ENCODE peak calls at places on chromosomes 4 and X, in eight cellular contexts. U is lower lobe of right lung; D is aorta; X is left lung; Z is DND-41; L is naive thymus-derived CD4-positive, alpha-beta T cell; P is thoracic aorta; N is hepatocyte. B is an unnamed sample.
A peak's percentile ranks its signal among the peaks of the same experiment; 100 is the strongest.

GRCh38 chr4:169312690-169313422 is 42.1 kb upstream of the SH3RF1 start:
- DNase-seq in D (no peak), L (no peak), U (no peak), N (no peak), P (no peak), Z (no peak), X (no peak), B (no peak)

GRCh38 chrX:16862829-16863228 is 7.3 kb downstream of the RBBP7 start:
- DNase-seq in L (no peak), P (no peak), X (no peak), N (no peak), Z (no peak), U (no peak), D (no peak), B (no peak)

GRCh38 chr4:106160560-106160959 is 155.4 kb downstream of the TBCK start:
- DNase-seq in Z (no peak), D (no peak), L (no peak), N (no peak), X (no peak), U (no peak), P (no peak), B (no peak)

GRCh38 chrX:5733483-5733882 is 495.2 kb downstream of the NLGN4X start:
- DNase-seq in N (no peak), L (no peak), U (no peak), Z (no peak), P (no peak), D (no peak), X (no peak), B (no peak)

GRCh38 chrX:31993635-31994034 is 921.8 kb upstream of the FTHL17 start:
- DNase-seq in L (no peak), D (no peak), X (no peak), U (no peak), Z (no peak), P (no peak), N (no peak), B (no peak)

GRCh38 chr4:37981844-37982720 is 21.9 kb downstream of the PTTG2 start:
- DNase-seq in U (no peak), Z (no peak), X (no peak), N (no peak), P (no peak), L (no peak), D (no peak), B (no peak)

GRCh38 chr4:42397256-42397634 is at the start of gene SHISA3:
- DNase-seq in L (no peak), N (peak; percentile 27), U (no peak), Z (no peak), X (no peak), D (no peak), P (no peak), B (no peak)

GRCh38 chrX:63652086-63652775 is 132.8 kb downstream of the ARHGEF9 start:
- DNase-seq in P (no peak), X (no peak), Z (no peak), D (no peak), N (no peak), L (no peak), U (no peak), B (no peak)

GRCh38 chr4:102196221-102196620 is 149.1 kb downstream of the SLC39A8 start:
- DNase-seq in Z (no peak), D (no peak), L (no peak), U (no peak), X (no peak), N (no peak), P (no peak), B (no peak)

GRCh38 chrX:39972340-39972739 is 125.4 kb downstream of the BCOR start:
- DNase-seq in X (no peak), N (no peak), Z (no peak), D (no peak), P (no peak), L (no peak), U (no peak), B (no peak)

DNA sequence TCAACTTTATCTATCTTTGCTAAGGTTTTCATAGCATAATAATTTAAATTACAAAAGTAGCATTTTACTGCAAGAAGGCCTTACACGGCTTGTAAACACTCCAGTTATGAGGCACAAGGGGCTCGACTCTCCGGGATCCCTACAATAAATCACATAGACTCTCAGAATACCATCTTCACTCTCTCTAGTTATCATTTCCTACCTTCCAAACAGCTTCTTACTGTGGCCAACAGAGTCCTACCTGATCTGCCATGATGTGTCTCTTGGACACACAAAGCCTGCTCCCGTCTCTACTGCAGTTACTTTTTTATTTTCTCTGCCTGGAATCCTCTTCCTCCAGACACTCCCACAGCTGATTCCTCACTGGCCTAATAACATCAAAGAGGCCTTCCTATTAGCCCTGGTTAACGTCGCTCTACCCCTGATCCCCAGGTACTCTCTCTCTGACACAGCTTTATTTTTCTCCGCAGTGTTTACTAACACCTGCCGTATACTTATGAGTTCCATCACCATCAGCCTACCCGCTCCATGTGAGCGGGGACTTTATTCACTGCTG is 559.6 kb upstream of the DIPK2B start:
- DNase-seq in Z (no peak), U (no peak), X (no peak), L (no peak), N (no peak), D (no peak), P (no peak), B (no peak)
- H3K4me3 ChIP-seq in Z (no peak overlapping the region), U (no peak overlapping the region), X (no peak overlapping the region), L (no peak overlapping the region), N (no peak overlapping the region), D (no peak overlapping the region), P (no peak overlapping the region), B (no peak overlapping the region)

GRCh38 chr4:51942108-51942832 is 77.9 kb downstream of the LRRC66 start:
- DNase-seq in U (no peak), Z (no peak), N (no peak), L (no peak), P (no peak), D (no peak), X (no peak), B (no peak)
- H3K36me3 ChIP-seq in U (no peaks in the 10 kb centered on the region), Z (no peaks in the 10 kb centered on the region), N (no peaks in the 10 kb centered on the region), L (no peaks in the 10 kb centered on the region), P (no peaks in the 10 kb centered on the region), D (no peaks in the 10 kb centered on the region), X (no peaks in the 10 kb centered on the region), B (no peaks in the 10 kb centered on the region)

GRCh38 chr4:85790582-85790981 is 315.6 kb downstream of the ARHGAP24 start:
- DNase-seq in Z (no peak), D (no peak), P (no peak), X (no peak), L (no peak), N (peak; percentile 11), U (no peak), B (no peak)
- H3K4me1 ChIP-seq in Z (no peaks in the 10 kb centered on the region), D (peaks cover 10% of the 10 kb centered on the region), P (peaks cover 60% of the 10 kb centered on the region), X (peaks cover 16% of the 10 kb centered on the region), L (no peaks in the 10 kb centered on the region), N (peaks cover 19% of the 10 kb centered on the region), U (peaks cover 10% of the 10 kb centered on the region), B (peaks cover 7% of the 10 kb centered on the region)

GRCh38 chr4:13441506-13441905 is 42.6 kb downstream of the RAB28 start:
- DNase-seq in N (no peak), D (no peak), U (no peak), L (no peak), Z (no peak), X (no peak), P (no peak), B (no peak)

GRCh38 chr4:13445841-13446790 is 38.0 kb downstream of the RAB28 start:
- DNase-seq in U (no peak), N (peak; percentile 40), D (peak; percentile 32), P (no peak), X (no peak), Z (no peak), L (no peak), B (no peak)
- H3K4me3 ChIP-seq in U (no peak overlapping the region), N (no peak overlapping the region), D (no peak overlapping the region), P (no peak overlapping the region), X (no peak overlapping the region), Z (no peak overlapping the region), L (no peak overlapping the region), B (no peak overlapping the region)

DNA sequence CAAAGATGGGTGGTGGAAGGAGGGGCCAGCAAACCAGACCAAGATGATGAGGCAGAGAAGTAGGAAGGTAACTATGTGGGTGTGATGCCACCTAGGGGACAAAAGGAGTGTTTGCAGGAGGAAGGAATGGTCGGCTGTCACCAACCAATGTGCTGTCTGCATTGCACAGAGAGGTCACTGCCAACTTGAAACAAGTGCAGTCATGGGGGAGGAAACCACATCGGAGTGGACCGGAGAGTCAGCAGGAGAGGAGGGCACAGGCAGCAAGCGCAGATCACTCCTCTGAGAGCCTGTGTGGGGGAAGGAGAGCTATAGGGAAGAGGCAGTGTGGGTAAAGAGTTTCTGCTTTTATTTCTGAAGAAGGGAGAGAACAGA is 38.5 kb upstream of the FGFBP2 start:
- DNase-seq in Z (peak; percentile 62), U (peak; percentile 56), N (peak; percentile 84), D (no peak), L (peak; percentile 48), P (peak; percentile 22), X (peak; percentile 51), B (no peak)
- H3K36me3 ChIP-seq in Z (no peaks in the 10 kb centered on the region), U (no peaks in the 10 kb centered on the region), N (no peaks in the 10 kb centered on the region), D (no peaks in the 10 kb centered on the region), L (no peaks in the 10 kb centered on the region), P (no peaks in the 10 kb centered on the region), X (no peaks in the 10 kb centered on the region), B (no peaks in the 10 kb centered on the region)

DNA sequence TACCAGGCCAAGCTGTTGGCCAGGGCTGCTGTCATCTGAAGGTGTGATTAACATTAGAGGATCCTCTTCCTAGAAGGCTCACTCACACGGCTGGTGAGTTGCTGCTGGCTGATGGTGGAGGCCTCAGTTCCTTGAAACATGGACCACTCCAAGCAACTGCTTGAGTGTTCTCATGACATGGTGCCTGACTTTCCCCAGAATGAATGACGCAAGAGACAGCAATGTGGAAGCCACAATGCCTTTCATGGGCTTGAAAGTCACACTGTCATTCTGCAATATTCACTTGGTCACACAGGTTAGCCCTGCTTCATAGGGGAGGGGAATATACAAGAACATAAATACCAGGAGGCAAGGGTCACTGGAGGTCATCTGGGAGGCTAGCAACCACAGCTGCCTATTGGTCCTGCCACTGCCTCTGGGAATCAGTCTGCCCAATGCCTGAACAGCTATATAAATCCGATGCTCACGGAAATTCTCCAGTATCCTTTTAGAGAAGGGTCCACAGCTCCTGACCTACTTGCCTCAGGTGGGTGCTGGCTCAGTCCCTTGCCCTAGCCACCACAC is 97.1 kb upstream of the MAML3 start:
- DNase-seq in X (peak; percentile 36), U (no peak), P (no peak), L (no peak), Z (peak; percentile 8), N (peak; percentile 16), D (no peak), B (no peak)
- H3K4me1 ChIP-seq in X (peaks cover 29% of the 10 kb centered on the region), U (peaks cover 24% of the 10 kb centered on the region), P (peaks cover 9% of the 10 kb centered on the region), L (no peaks in the 10 kb centered on the region), Z (peaks cover 13% of the 10 kb centered on the region), N (peaks cover 35% of the 10 kb centered on the region), D (peaks cover 4% of the 10 kb centered on the region), B (peaks cover 54% of the 10 kb centered on the region)

B was measured in esophagus squamous epithelium.